ENCODE peak calls at places on chromosomes 2 and 18, in six cellular contexts. O is pancreas, H is WTC11, A is SK-N-SH, N is Peyer's patch, J is brain microvascular endothelial cell. Q is an unnamed sample.

GRCh38 chr2:28544405-28544914 is 48.6 kb downstream of the PLB1 start:
- DNase-seq in O (no peak), H (no peak), A (peak; percentile 70), N (no peak), J (peak; percentile 49), Q (no peak)

GRCh38 chr2:98896416-98896815 is 39.6 kb downstream of the CRACDL start:
- DNase-seq in O (no peak), H (no peak), A (no peak), N (no peak), J (no peak), Q (no peak)

GRCh38 chr2:169715379-169716228 is 18.0 kb upstream of the KLHL23 start:
- DNase-seq in O (peak; percentile 48), H (no peak), A (peak; percentile 30), N (no peak), J (no peak), Q (no peak)

GRCh38 chr18:9328776-9329175 is 5.8 kb upstream of the TWSG1 start:
- DNase-seq in O (no peak), H (no peak), A (no peak), N (no peak), J (no peak), Q (no peak)

GRCh38 chr2:216142540-216142939 is 33.4 kb downstream of the XRCC5 start:
- DNase-seq in O (no peak), H (no peak), A (no peak), N (no peak), J (peak; percentile 31), Q (peak; percentile 65)

GRCh38 chr2:158949300-158949699 is 19.1 kb upstream of the TANC1 start:
- DNase-seq in O (no peak), H (no peak), A (no peak), N (no peak), J (no peak), Q (no peak)

GRCh38 chr2:163613155-163613554 is 122.7 kb downstream of the FIGN start:
- DNase-seq in O (no peak), H (no peak), A (peak; percentile 44), N (no peak), J (no peak), Q (no peak)

GRCh38 chr2:147789720-147790119 is 55.1 kb upstream of the ACVR2A start:
- DNase-seq in O (no peak), H (no peak), A (no peak), N (no peak), J (no peak), Q (no peak)

GRCh38 chr2:216789088-216789487 is 70.8 kb downstream of the TNP1 start:
- DNase-seq in O (no peak), H (no peak), A (no peak), N (no peak), J (no peak), Q (no peak)

GRCh38 chr2:191218292-191218898 is 26.8 kb upstream of the MYO1B start:
- DNase-seq in O (peak; percentile 11), H (peak; percentile 73), A (peak; percentile 48), N (peak; percentile 47), J (peak; percentile 85), Q (peak; percentile 27)

GRCh38 chr2:95315801-95316411 is 18.8 kb downstream of the KCNIP3 start:
- DNase-seq in O (no peak), H (no peak), A (no peak), N (no peak), J (peak; percentile 25), Q (peak; percentile 71)

GRCh38 chr2:159921752-159922404 is 123.9 kb upstream of the CD302 start:
- DNase-seq in O (peak; percentile 24), H (peak; percentile 94), A (peak; percentile 56), N (peak; percentile 72), J (peak; percentile 76), Q (no peak)

GRCh38 chr2:206482633-206483032 is 39.3 kb downstream of the ADAM23 start:
- DNase-seq in O (no peak), H (no peak), A (no peak), N (no peak), J (no peak), Q (no peak)

GRCh38 chr2:43131051-43131889 is 95.1 kb downstream of the ZFP36L2 start:
- DNase-seq in O (peak; percentile 63), H (peak; percentile 62), A (peak; percentile 73), N (peak; percentile 98), J (peak; percentile 90), Q (peak; percentile 86)

GRCh38 chr18:42137671-42138375 is 182.8 kb downstream of the PIK3C3 start:
- DNase-seq in O (no peak), H (no peak), A (no peak), N (no peak), J (no peak), Q (no peak)

GRCh38 chr2:20930928-20931327 is 108.0 kb upstream of the LDAH start:
- DNase-seq in O (no peak), H (no peak), A (no peak), N (no peak), J (peak; percentile 69), Q (peak; percentile 41)

GRCh38 chr18:42480521-42480920 is 525.5 kb downstream of the PIK3C3 start:
- DNase-seq in O (no peak), H (no peak), A (no peak), N (no peak), J (no peak), Q (no peak)

GRCh38 chr18:61400016-61400630 is 66.9 kb downstream of the CDH20 start:
- DNase-seq in O (no peak), H (no peak), A (no peak), N (no peak), J (peak; percentile 22), Q (no peak)

GRCh38 chr2:54881759-54882158 is 158.3 kb downstream of the EML6 start:
- DNase-seq in O (no peak), H (no peak), A (no peak), N (no peak), J (no peak), Q (no peak)

GRCh38 chr2:142165790-142166189 is 35.0 kb upstream of the LRP1B start:
- DNase-seq in O (no peak), H (peak; percentile 21), A (peak; percentile 30), N (no peak), J (peak; percentile 88), Q (peak; percentile 6)

GRCh38 chr18:77170850-77171410 is 38.3 kb upstream of the MBP start:
- DNase-seq in O (no peak), H (no peak), A (no peak), N (no peak), J (no peak), Q (no peak)

GRCh38 chr2:215729985-215730620 is 283.2 kb downstream of the MREG start:
- DNase-seq in O (no peak), H (no peak), A (no peak), N (no peak), J (no peak), Q (peak; percentile 40)

GRCh38 chr2:201644001-201644400 is 698 bp upstream of the TMEM237 start:
- DNase-seq in O (peak; percentile 7), H (no peak), A (no peak), N (no peak), J (no peak), Q (no peak)

GRCh38 chr18:13630869-13631268 is 95.5 kb downstream of the FAM210A start:
- DNase-seq in O (no peak), H (no peak), A (no peak), N (no peak), J (no peak), Q (no peak)

GRCh38 chr18:13628211-13628610 is 98.1 kb downstream of the FAM210A start:
- DNase-seq in O (no peak), H (no peak), A (no peak), N (no peak), J (no peak), Q (no peak)

GRCh38 chr18:13626544-13626908 is 99.8 kb downstream of the FAM210A start:
- DNase-seq in O (no peak), H (no peak), A (no peak), N (no peak), J (no peak), Q (no peak)

GRCh38 chr18:13627639-13628038 is 98.7 kb downstream of the FAM210A start:
- DNase-seq in O (no peak), H (no peak), A (no peak), N (no peak), J (no peak), Q (no peak)

DNA sequence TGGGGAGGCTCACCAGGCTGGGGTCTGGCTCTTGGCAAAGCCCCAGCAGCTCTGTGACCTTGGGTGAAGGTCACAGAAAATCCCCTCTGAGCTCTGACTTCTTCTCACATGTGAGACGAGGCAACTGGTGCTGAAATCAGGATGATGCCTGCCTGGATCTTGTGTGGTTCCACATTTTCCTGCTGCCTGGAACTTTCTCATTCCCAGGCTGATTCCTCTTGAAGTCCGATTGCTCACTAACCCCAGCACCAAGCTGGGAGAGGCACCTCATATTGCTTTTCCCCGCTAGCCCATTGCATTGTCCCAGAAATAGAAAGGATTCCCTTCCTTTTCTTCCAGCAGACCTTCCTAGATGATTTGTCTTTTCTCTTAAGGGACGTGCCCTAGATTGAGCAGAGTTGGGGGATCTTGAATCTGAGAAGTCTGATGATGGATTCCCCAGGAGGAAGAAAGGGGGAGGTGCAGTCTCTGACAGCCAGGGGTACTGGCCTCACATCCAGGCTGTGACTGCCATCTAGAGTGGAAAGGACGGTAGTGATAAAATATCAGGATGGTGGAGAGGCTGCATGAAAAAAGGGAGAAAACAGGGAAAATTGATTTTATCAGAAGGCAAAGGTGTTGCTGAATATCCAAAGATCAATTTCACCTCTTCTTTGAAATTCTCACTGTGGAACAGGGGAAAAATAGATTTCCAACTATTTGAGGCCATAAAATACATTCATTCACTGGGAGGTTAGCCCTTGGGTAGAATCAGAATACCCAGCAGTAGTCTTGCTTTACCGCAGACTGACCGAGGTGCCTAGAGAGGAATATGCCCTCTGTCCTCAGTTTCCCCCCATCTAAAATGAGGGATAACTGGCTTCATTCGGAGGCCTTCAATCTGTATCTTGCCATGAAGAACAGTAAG is 96.3 kb downstream of the FAM210A start:
- DNase-seq in O (no peak), H (peak; percentile 62), A (peak; percentile 91), N (peak; percentile 44), J (peak; percentile 62), Q (peak; percentile 48)
- TF ChIP-seq CTCF in O (peak; percentile 28), H (peak; percentile 34), A (peak; percentile 80), N (peak; percentile 75), J (peak; percentile 85), Q (peak; percentile 78)

DNA sequence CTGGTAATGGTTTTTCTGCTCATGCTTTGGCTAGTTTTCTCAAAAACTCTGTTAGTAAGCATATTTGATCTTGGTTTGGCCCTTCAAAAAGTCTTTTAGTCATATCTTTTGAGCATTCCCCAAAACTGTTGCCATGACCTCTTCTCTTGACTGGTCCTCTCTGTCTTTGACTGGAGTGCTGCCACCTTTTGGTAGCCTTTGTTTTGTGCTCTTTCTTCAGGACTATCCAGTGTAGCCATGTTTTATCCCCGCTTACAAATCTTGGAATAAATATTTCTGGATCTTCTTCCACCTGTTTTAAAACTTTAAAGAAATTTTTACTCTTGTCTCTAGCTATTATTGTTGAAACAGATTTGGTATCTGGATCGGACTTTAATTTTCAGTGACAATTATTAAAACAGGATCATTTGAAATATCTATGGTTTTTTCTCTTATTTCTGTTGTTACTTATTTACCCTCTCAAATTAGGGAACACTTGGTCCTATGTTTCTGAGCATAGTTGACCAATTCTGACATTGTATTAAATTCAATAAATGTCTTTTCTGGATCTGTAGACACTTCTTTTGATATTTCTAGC is 965 bp upstream of the ELOA2 start:
- DNase-seq in O (no peak), H (peak; percentile 21), A (peak; percentile 52), N (no peak), J (peak; percentile 36), Q (peak; percentile 38)
- TF ChIP-seq CTCF in O (no peak), H (peak; percentile 8), A (peak; percentile 64), N (no peak), J (peak; percentile 42), Q (peak; percentile 78)

GRCh38 chr2:19676770-19677169 is 225.0 kb downstream of the TTC32 start:
- DNase-seq in O (no peak), H (peak; percentile 56), A (no peak), N (no peak), J (no peak), Q (no peak)
- TF ChIP-seq CTCF in O (no peak), H (peak; percentile 24), A (no peak), N (no peak), J (no peak), Q (no peak)

GRCh38 chr18:58453913-58454317 is 175.0 kb downstream of the ALPK2 start:
- DNase-seq in O (no peak), H (no peak), A (no peak), N (no peak), J (no peak), Q (no peak)
- TF ChIP-seq CTCF in O (no peak), H (no peak), A (no peak), N (no peak), J (no peak), Q (no peak)

Q was measured in HFFc6.